ENCODE peak calls at places on chromosomes 13 and 19, in six cellular contexts. U is NCI-H1092 treated with DMSO at 0.1 percent for 48 hours, G is GOT3, W is prostate gland, S is esophagus squamous epithelium, V is mesendoderm. C is an unnamed sample.

GRCh38 chr13:107553838-107554237 is 661.5 kb downstream of the LIG4 start:
- DNase-seq in U (no peak), G (no peak), W (no peak), S (no peak), V (no peak), C (no peak)

GRCh38 chr19:2224754-2225349 is 11.3 kb downstream of the PLEKHJ1 start:
- DNase-seq in U (no peak), G (no peak), W (no peak), S (no peak), V (no peak), C (no peak)

GRCh38 chr19:2517881-2518601 is 42.1 kb downstream of the GADD45B start:
- DNase-seq in U (no peak), G (no peak), W (no peak), S (no peak), V (peak; percentile 62), C (no peak)

GRCh38 chr13:27632648-27633047 is 11.0 kb downstream of the POLR1D start:
- DNase-seq in U (no peak), G (no peak), W (no peak), S (no peak), V (no peak), C (no peak)

GRCh38 chr13:96900992-96901391 is 93.3 kb downstream of the OXGR1 start:
- DNase-seq in U (no peak), G (no peak), W (no peak), S (no peak), V (peak; percentile 77), C (no peak)

GRCh38 chr19:9836021-9836420 is 903 bp downstream of the PIN1 start:
- DNase-seq in U (no peak), G (no peak), W (no peak), S (no peak), V (no peak), C (no peak)

GRCh38 chr13:98810746-98811145 is 58.3 kb upstream of the SLC15A1 start:
- DNase-seq in U (no peak), G (no peak), W (no peak), S (no peak), V (no peak), C (no peak)

GRCh38 chr13:41505209-41505835 is 48.0 kb downstream of the RGCC start:
- DNase-seq in U (no peak), G (no peak), W (no peak), S (no peak), V (no peak), C (no peak)

GRCh38 chr13:104295537-104295936 is 1229.3 kb upstream of the SLC10A2 start:
- DNase-seq in U (no peak), G (no peak), W (no peak), S (no peak), V (peak; percentile 17), C (no peak)

GRCh38 chr19:4851551-4852290 is 15.7 kb downstream of the PLIN3 start:
- DNase-seq in U (peak; percentile 58), G (no peak), W (peak; percentile 34), S (no peak), V (peak; percentile 77), C (peak; percentile 72)